ENCODE peak calls at places on chromosomes 3 and 15, in ten cellular contexts. F, K, N, H, I, D, B, W, M and J are unnamed samples.

GRCh38 chr3:102756706-102757105 is 321.9 kb downstream of the ZPLD1 start:
- DNase-seq in F (no peak), K (no peak), N (no peak), H (no peak), I (no peak), D (no peak), B (no peak), W (no peak), M (no peak), J (no peak)

GRCh38 chr15:96416218-96416933 is 85.9 kb downstream of the NR2F2 start:
- DNase-seq in F (no peak), K (no peak), N (no peak), H (no peak), I (no peak), D (no peak), B (no peak), W (no peak), M (no peak), J (no peak)

GRCh38 chr3:114624676-114625181 is 330.9 kb downstream of the TIGIT start:
- DNase-seq in F (peak), K (peak), N (peak), H (peak), I (peak), D (peak), B (peak), W (no peak), M (peak), J (no peak)

GRCh38 chr3:128153156-128154011 is at the start of gene EEFSEC:
- DNase-seq in F (peak), K (peak), N (peak), H (peak), I (peak), D (peak), B (peak), W (peak), M (peak), J (peak)

GRCh38 chr3:169094204-169094603 is 569.3 kb downstream of the MECOM start:
- DNase-seq in F (no peak), K (no peak), N (no peak), H (no peak), I (no peak), D (no peak), B (peak), W (no peak), M (no peak), J (no peak)

GRCh38 chr3:122742234-122742633 is 51.4 kb downstream of the HSPBAP1 start:
- DNase-seq in F (no peak), K (no peak), N (no peak), H (no peak), I (no peak), D (no peak), B (no peak), W (no peak), M (no peak), J (no peak)

GRCh38 chr15:67383903-67384302 is 129.3 kb downstream of the IQCH start:
- DNase-seq in F (no peak), K (no peak), N (no peak), H (no peak), I (no peak), D (peak), B (peak), W (no peak), M (peak), J (no peak)

GRCh38 chr3:78497025-78497424 is 1270.8 kb downstream of the ROBO1 start:
- DNase-seq in F (no peak), K (no peak), N (no peak), H (no peak), I (no peak), D (no peak), B (no peak), W (no peak), M (no peak), J (no peak)

GRCh38 chr15:48946088-48946839 is 17.5 kb downstream of the SHC4 start:
- DNase-seq in F (no peak), K (no peak), N (no peak), H (no peak), I (no peak), D (peak), B (peak), W (no peak), M (peak), J (no peak)

GRCh38 chr3:129161860-129162271 is 1.0 kb upstream of the ISY1 start:
- DNase-seq in F (no peak), K (peak), N (no peak), H (no peak), I (no peak), D (no peak), B (peak), W (no peak), M (peak), J (peak)

GRCh38 chr3:29693863-29694262 is 413.0 kb downstream of the RBMS3 start:
- DNase-seq in F (no peak), K (no peak), N (no peak), H (no peak), I (no peak), D (peak), B (peak), W (no peak), M (peak), J (no peak)

GRCh38 chr3:24129549-24129948 is 184.5 kb downstream of the NR1D2 start:
- DNase-seq in F (no peak), K (no peak), N (no peak), H (no peak), I (no peak), D (no peak), B (no peak), W (no peak), M (no peak), J (no peak)

GRCh38 chr15:57703387-57703786 is 3.1 kb upstream of the POLR2M start:
- DNase-seq in F (no peak), K (no peak), N (no peak), H (no peak), I (no peak), D (no peak), B (no peak), W (no peak), M (no peak), J (no peak)

GRCh38 chr15:42034628-42035177 is 13.9 kb upstream of the PLA2G4E start:
- DNase-seq in F (no peak), K (no peak), N (peak), H (no peak), I (no peak), D (no peak), B (no peak), W (no peak), M (no peak), J (no peak)

GRCh38 chr15:82544431-82544830 is 4.2 kb upstream of the RPS17 start:
- DNase-seq in F (no peak), K (no peak), N (no peak), H (no peak), I (no peak), D (no peak), B (no peak), W (no peak), M (no peak), J (no peak)

GRCh38 chr3:186068243-186068552 is 40.7 kb downstream of the ETV5 start:
- DNase-seq in F (no peak), K (no peak), N (no peak), H (no peak), I (no peak), D (no peak), B (no peak), W (no peak), M (no peak), J (no peak)

GRCh38 chr3:186070123-186070522 is 38.8 kb downstream of the ETV5 start:
- DNase-seq in F (no peak), K (no peak), N (no peak), H (no peak), I (no peak), D (no peak), B (no peak), W (no peak), M (no peak), J (no peak)

GRCh38 chr3:186070550-186070949 is 38.3 kb downstream of the ETV5 start:
- DNase-seq in F (no peak), K (no peak), N (no peak), H (no peak), I (no peak), D (no peak), B (peak), W (no peak), M (no peak), J (no peak)

GRCh38 chr3:186070996-186071395 is 37.9 kb downstream of the ETV5 start:
- DNase-seq in F (no peak), K (no peak), N (no peak), H (no peak), I (no peak), D (no peak), B (peak), W (no peak), M (no peak), J (no peak)

DNA sequence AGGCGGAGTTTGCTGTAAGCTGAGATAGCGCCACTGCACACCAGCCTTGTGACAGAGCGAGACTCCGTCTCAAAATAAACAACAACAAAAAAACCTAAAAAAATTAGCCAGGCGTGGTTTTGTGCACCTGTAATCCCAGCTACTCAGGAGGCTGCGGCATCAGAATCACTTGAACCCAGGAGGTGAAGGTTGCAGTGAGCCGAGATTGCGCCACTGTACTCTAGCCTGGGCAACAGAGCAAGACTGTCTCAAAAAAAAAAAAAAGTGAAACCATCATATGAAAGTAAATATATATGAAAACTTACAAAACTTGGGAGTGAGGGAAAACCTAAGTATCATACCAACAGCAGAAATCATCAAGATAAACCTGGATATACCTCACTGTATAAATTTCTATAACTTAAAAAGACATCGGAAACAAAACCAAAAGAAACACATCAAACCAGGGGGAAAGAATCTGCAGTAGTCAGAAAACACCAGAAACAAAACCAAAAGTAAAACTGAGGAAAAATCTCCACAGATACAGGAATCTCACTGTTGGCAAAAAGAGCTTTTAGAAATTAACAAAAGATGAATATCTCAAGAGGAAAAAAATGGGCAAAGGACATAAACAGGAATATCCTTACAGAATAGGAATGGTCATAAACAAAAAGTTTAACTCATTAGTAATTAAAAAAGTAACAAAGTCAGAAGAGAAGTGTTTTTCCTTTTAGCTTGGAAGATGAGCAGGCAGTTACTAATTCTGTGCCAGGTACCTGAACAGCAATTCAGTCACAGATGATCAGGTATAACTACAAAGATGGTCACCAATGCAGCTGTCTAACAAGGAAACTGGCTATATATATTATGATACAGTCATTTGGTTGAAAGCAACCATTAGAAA is 41.3 kb downstream of the ETV5 start:
- DNase-seq in F (no peak), K (no peak), N (no peak), H (no peak), I (no peak), D (no peak), B (no peak), W (no peak), M (no peak), J (no peak)
- TF ChIP-seq CTCF in F (no peak), K (no peak), N (no peak), H (no peak), I (no peak), D (no peak), B (no peak), W (no peak), M (no peak), J (no peak)

GRCh38 chr3:126748701-126749546 is 44.9 kb downstream of the CHCHD6 start:
- DNase-seq in F (no peak), K (no peak), N (peak), H (no peak), I (no peak), D (no peak), B (no peak), W (no peak), M (no peak), J (no peak)

GRCh38 chr3:126743781-126744180 is 39.7 kb downstream of the CHCHD6 start:
- DNase-seq in F (no peak), K (no peak), N (no peak), H (no peak), I (no peak), D (no peak), B (no peak), W (no peak), M (no peak), J (no peak)

GRCh38 chr3:126745760-126746394 is 41.8 kb downstream of the CHCHD6 start:
- DNase-seq in F (peak), K (peak), N (peak), H (no peak), I (peak), D (no peak), B (no peak), W (no peak), M (peak), J (no peak)

GRCh38 chr3:126747768-126748167 is 43.7 kb downstream of the CHCHD6 start:
- DNase-seq in F (no peak), K (no peak), N (no peak), H (no peak), I (peak), D (no peak), B (no peak), W (no peak), M (no peak), J (no peak)

GRCh38 chr3:126746395-126747177 is 42.5 kb downstream of the CHCHD6 start:
- DNase-seq in F (peak), K (no peak), N (no peak), H (no peak), I (peak), D (peak), B (peak), W (no peak), M (peak), J (no peak)
- TF ChIP-seq CTCF in F (no peak), K (peak), N (no peak), H (no peak), I (no peak), D (peak), B (no peak), W (no peak), M (peak), J (no peak)

GRCh38 chr3:52005571-52005986 is 9.9 kb upstream of the RPL29 start:
- DNase-seq in F (peak), K (no peak), N (no peak), H (no peak), I (no peak), D (peak), B (peak), W (no peak), M (peak), J (no peak)

GRCh38 chr3:52004906-52005395 is 9.3 kb upstream of the RPL29 start:
- DNase-seq in F (no peak), K (no peak), N (no peak), H (no peak), I (no peak), D (no peak), B (no peak), W (no peak), M (no peak), J (no peak)

GRCh38 chr3:52006017-52006819 is 10.5 kb upstream of the RPL29 start:
- DNase-seq in F (no peak), K (no peak), N (no peak), H (no peak), I (no peak), D (no peak), B (no peak), W (no peak), M (no peak), J (no peak)

GRCh38 chr3:52002768-52003167 is 7.1 kb upstream of the RPL29 start:
- DNase-seq in F (no peak), K (no peak), N (no peak), H (no peak), I (no peak), D (no peak), B (no peak), W (no peak), M (no peak), J (no peak)

DNA sequence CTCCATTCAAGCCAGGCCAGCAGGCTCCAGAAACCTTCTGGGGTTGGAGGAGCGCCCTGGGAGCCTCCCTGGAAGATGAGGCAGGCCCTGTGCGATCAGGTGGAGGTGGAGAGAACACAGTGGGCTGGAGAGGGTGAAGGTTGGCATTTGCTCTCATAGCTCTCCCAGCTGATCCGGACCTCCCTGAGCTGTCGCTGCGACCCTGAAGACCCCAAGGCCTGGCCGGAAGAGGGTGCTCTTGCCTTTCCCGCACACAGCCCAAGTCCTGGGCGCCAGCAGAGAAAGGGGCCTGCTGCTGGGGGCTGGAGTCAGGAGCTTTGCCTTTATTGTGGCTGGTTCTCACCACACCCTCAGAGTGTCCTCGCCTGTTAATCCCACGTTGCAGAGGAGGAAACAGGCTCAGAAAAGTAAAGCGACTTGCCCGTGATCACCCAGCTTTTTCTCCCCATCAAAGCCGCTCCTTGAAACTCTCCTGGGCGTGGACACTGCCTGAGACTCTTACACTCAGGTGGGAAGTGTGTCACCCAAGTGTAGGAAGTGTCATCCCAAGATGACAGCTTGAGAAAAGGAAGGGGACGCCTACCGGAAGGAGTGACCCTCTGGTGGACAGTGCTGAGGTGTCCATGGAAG is 8.6 kb upstream of the RPL29 start:
- DNase-seq in F (no peak), K (peak), N (no peak), H (peak), I (no peak), D (peak), B (peak), W (no peak), M (peak), J (no peak)
- TF ChIP-seq CTCF in F (peak), K (peak), N (no peak), H (peak), I (no peak), D (peak), B (peak), W (no peak), M (peak), J (no peak)

DNA sequence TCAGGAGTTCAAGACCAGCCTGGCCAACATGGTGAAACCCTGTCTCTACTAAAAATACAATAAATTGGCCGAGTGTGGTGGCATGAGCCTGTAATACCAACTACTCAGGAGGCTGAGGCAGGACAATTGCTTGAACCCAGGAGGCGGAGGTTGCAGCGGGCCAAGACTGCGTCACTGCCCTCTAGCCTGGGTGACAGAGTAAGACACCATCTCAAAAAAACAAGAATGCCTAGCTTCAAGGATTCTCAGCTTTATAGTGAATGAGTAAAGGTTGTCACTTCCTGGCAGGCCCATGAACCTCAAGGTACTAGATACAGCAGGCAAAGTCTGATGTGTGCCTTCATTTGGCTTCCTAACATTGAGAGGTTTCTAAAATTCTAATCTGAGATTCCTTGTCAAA is 14.4 kb downstream of the THOC7 start:
- DNase-seq in F (no peak), K (no peak), N (no peak), H (no peak), I (no peak), D (no peak), B (no peak), W (no peak), M (no peak), J (no peak)
- TF ChIP-seq CTCF in F (no peak), K (no peak), N (no peak), H (no peak), I (no peak), D (no peak), B (no peak), W (no peak), M (no peak), J (no peak)

GRCh38 chr3:34009480-34009844 is 211.0 kb downstream of the PDCD6IP start:
- DNase-seq in F (no peak), K (no peak), N (no peak), H (no peak), I (no peak), D (peak), B (peak), W (no peak), M (peak), J (no peak)
- TF ChIP-seq CTCF in F (no peak), K (no peak), N (no peak), H (no peak), I (no peak), D (no peak), B (no peak), W (no peak), M (no peak), J (no peak)

DNA sequence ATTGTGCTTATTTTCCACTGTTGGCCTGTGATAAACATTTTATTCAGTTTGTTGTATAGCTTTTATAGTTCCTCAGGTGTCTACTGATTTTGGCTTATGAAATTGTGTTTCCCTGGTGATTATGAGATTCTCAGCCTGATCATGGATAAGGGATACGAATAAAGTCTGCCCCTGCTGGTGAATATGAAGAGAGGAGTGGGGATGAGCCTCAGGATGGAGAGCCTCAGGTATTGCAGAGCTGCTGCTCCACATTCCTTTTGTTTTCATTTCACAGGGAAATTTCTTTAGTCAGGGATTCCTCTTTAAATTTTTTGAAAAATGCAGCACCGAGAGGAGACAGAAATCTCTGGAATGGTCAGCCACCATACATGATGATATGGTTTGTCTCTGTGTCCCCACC is 14.7 kb upstream of the RAB6B start:
- DNase-seq in F (no peak), K (no peak), N (no peak), H (no peak), I (no peak), D (no peak), B (no peak), W (no peak), M (no peak), J (no peak)
- TF ChIP-seq CTCF in F (no peak), K (no peak), N (no peak), H (peak), I (no peak), D (peak), B (peak), W (no peak), M (peak), J (no peak)

GRCh38 chr3:13106308-13106970 is 33.2 kb upstream of the IQSEC1 start:
- DNase-seq in F (peak), K (no peak), N (no peak), H (no peak), I (peak), D (no peak), B (peak), W (no peak), M (no peak), J (peak)

GRCh38 chr3:13109516-13109915 is 36.3 kb upstream of the IQSEC1 start:
- DNase-seq in F (peak), K (no peak), N (no peak), H (no peak), I (no peak), D (no peak), B (no peak), W (no peak), M (no peak), J (no peak)

GRCh38 chr3:13105851-13106250 is 32.6 kb upstream of the IQSEC1 start:
- DNase-seq in F (no peak), K (peak), N (no peak), H (no peak), I (peak), D (no peak), B (no peak), W (no peak), M (no peak), J (peak)

GRCh38 chr3:13108861-13109260 is 35.6 kb upstream of the IQSEC1 start:
- DNase-seq in F (peak), K (no peak), N (peak), H (no peak), I (peak), D (no peak), B (no peak), W (no peak), M (no peak), J (no peak)

DNA sequence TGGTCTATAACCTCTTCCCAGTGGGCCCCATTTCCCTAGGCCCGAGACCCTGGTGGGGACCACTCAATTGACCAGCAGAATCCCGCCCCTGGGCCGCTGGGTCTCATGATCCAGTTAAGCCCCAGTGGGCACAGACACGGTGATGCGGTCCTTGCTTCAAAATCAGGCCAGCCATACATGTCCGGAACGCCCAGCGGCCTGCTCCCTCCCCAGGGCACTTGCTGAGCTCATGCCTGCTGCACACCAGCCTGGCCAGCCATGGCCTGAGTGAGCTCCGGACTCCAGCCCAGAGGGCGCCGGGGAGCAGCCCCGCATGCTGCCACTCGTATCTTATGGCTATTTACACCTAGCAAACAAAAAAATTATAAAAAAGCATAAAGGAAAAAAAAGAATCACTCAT is 34.4 kb upstream of the IQSEC1 start:
- DNase-seq in F (peak), K (peak), N (no peak), H (no peak), I (peak), D (no peak), B (no peak), W (no peak), M (no peak), J (no peak)
- TF ChIP-seq CTCF in F (no peak), K (no peak), N (no peak), H (no peak), I (no peak), D (no peak), B (no peak), W (no peak), M (no peak), J (no peak)